ENCODE peak calls at places on chromosomes 2 and 18, in eight cellular contexts. One of them, this sample, is unnamed.

GRCh38 chr2:134070281-134070731 is 183.6 kb upstream of the MGAT5 start:
- DNase-seq in mesenchymal stem cell: no peak
- DNase-seq in spleen: no peak
- DNase-seq in CD8-positive, alpha-beta memory T cell: no peak
- DNase-seq in GM23248: no peak
- DNase-seq in vagina: no peak
- DNase-seq in CD8-positive, alpha-beta T cell: no peak
- DNase-seq in left ventricle myocardium inferior: no peak
- DNase-seq in this sample: no peak

GRCh38 chr18:54742654-54743053 is 85.6 kb upstream of the RAB27B start:
- DNase-seq in mesenchymal stem cell: peak; percentile 95
- DNase-seq in spleen: no peak
- DNase-seq in CD8-positive, alpha-beta memory T cell: no peak
- DNase-seq in GM23248: peak; percentile 99
- DNase-seq in vagina: no peak
- DNase-seq in CD8-positive, alpha-beta T cell: no peak
- DNase-seq in left ventricle myocardium inferior: peak; percentile 51
- DNase-seq in this sample: no peak

GRCh38 chr2:157657858-157658257 is 29.2 kb upstream of the ACVR1C start:
- DNase-seq in mesenchymal stem cell: no peak
- DNase-seq in spleen: no peak
- DNase-seq in CD8-positive, alpha-beta memory T cell: no peak
- DNase-seq in GM23248: no peak
- DNase-seq in vagina: no peak
- DNase-seq in CD8-positive, alpha-beta T cell: no peak
- DNase-seq in left ventricle myocardium inferior: no peak
- DNase-seq in this sample: no peak

GRCh38 chr2:115036818-115037217 is 594.4 kb downstream of the DPP10 start:
- DNase-seq in mesenchymal stem cell: no peak
- DNase-seq in spleen: no peak
- DNase-seq in CD8-positive, alpha-beta memory T cell: no peak
- DNase-seq in GM23248: no peak
- DNase-seq in vagina: no peak
- DNase-seq in CD8-positive, alpha-beta T cell: no peak
- DNase-seq in left ventricle myocardium inferior: no peak
- DNase-seq in this sample: no peak

GRCh38 chr2:241926541-241927311 is 57.2 kb downstream of the RTP5 start:
- DNase-seq in mesenchymal stem cell: no peak
- DNase-seq in spleen: peak; percentile 55
- DNase-seq in CD8-positive, alpha-beta memory T cell: no peak
- DNase-seq in GM23248: no peak
- DNase-seq in vagina: no peak
- DNase-seq in CD8-positive, alpha-beta T cell: no peak
- DNase-seq in left ventricle myocardium inferior: no peak
- DNase-seq in this sample: no peak

GRCh38 chr18:12296457-12296856 is 11.6 kb upstream of the TUBB6 start:
- DNase-seq in mesenchymal stem cell: no peak
- DNase-seq in spleen: no peak
- DNase-seq in CD8-positive, alpha-beta memory T cell: no peak
- DNase-seq in GM23248: no peak
- DNase-seq in vagina: peak; percentile 74
- DNase-seq in CD8-positive, alpha-beta T cell: no peak
- DNase-seq in left ventricle myocardium inferior: no peak
- DNase-seq in this sample: no peak

GRCh38 chr2:210660-211059 is 53.2 kb downstream of the SH3YL1 start:
- DNase-seq in mesenchymal stem cell: no peak
- DNase-seq in spleen: no peak
- DNase-seq in CD8-positive, alpha-beta memory T cell: no peak
- DNase-seq in GM23248: peak; percentile 3
- DNase-seq in vagina: no peak
- DNase-seq in CD8-positive, alpha-beta T cell: no peak
- DNase-seq in left ventricle myocardium inferior: no peak
- DNase-seq in this sample: no peak

GRCh38 chr18:64618390-64618789 is 469.5 kb upstream of the LINC00305 start:
- DNase-seq in mesenchymal stem cell: no peak
- DNase-seq in spleen: no peak
- DNase-seq in CD8-positive, alpha-beta memory T cell: no peak
- DNase-seq in GM23248: no peak
- DNase-seq in vagina: no peak
- DNase-seq in CD8-positive, alpha-beta T cell: no peak
- DNase-seq in left ventricle myocardium inferior: no peak
- DNase-seq in this sample: no peak

GRCh38 chr2:207619764-207620203 is 5.4 kb downstream of the METTL21A start:
- DNase-seq in mesenchymal stem cell: peak; percentile 20
- DNase-seq in spleen: no peak
- DNase-seq in CD8-positive, alpha-beta memory T cell: no peak
- DNase-seq in GM23248: no peak
- DNase-seq in vagina: no peak
- DNase-seq in CD8-positive, alpha-beta T cell: no peak
- DNase-seq in left ventricle myocardium inferior: no peak
- DNase-seq in this sample: no peak

GRCh38 chr18:44051088-44051487 is 629.6 kb upstream of the SETBP1 start:
- DNase-seq in mesenchymal stem cell: no peak
- DNase-seq in spleen: no peak
- DNase-seq in CD8-positive, alpha-beta memory T cell: no peak
- DNase-seq in GM23248: no peak
- DNase-seq in vagina: no peak
- DNase-seq in CD8-positive, alpha-beta T cell: no peak
- DNase-seq in left ventricle myocardium inferior: no peak
- DNase-seq in this sample: no peak

GRCh38 chr2:238513346-238513745 is 86.6 kb downstream of the ASB1 start:
- DNase-seq in mesenchymal stem cell: peak; percentile 43
- DNase-seq in spleen: peak; percentile 17
- DNase-seq in CD8-positive, alpha-beta memory T cell: no peak
- DNase-seq in GM23248: peak; percentile 81
- DNase-seq in vagina: no peak
- DNase-seq in CD8-positive, alpha-beta T cell: no peak
- DNase-seq in left ventricle myocardium inferior: no peak
- DNase-seq in this sample: peak; percentile 45

GRCh38 chr18:3086865-3087264 is 73.9 kb upstream of the LPIN2 start:
- DNase-seq in mesenchymal stem cell: no peak
- DNase-seq in spleen: no peak
- DNase-seq in CD8-positive, alpha-beta memory T cell: no peak
- DNase-seq in GM23248: no peak
- DNase-seq in vagina: no peak
- DNase-seq in CD8-positive, alpha-beta T cell: no peak
- DNase-seq in left ventricle myocardium inferior: no peak
- DNase-seq in this sample: no peak

GRCh38 chr2:206084870-206085741 is 868 bp downstream of the INO80D start:
- DNase-seq in mesenchymal stem cell: peak; percentile 42
- DNase-seq in spleen: peak; percentile 89
- DNase-seq in CD8-positive, alpha-beta memory T cell: peak; percentile 66
- DNase-seq in GM23248: peak; percentile 58
- DNase-seq in vagina: no peak
- DNase-seq in CD8-positive, alpha-beta T cell: peak; percentile 51
- DNase-seq in left ventricle myocardium inferior: peak; percentile 34
- DNase-seq in this sample: peak; percentile 58

GRCh38 chr2:196168181-196168580 is 3.2 kb downstream of the STK17B start:
- DNase-seq in mesenchymal stem cell: peak; percentile 70
- DNase-seq in spleen: no peak
- DNase-seq in CD8-positive, alpha-beta memory T cell: no peak
- DNase-seq in GM23248: peak; percentile 60
- DNase-seq in vagina: no peak
- DNase-seq in CD8-positive, alpha-beta T cell: no peak
- DNase-seq in left ventricle myocardium inferior: no peak
- DNase-seq in this sample: no peak

GRCh38 chr2:38522754-38523349 is 79.9 kb downstream of the HNRNPLL start:
- DNase-seq in mesenchymal stem cell: no peak
- DNase-seq in spleen: no peak
- DNase-seq in CD8-positive, alpha-beta memory T cell: no peak
- DNase-seq in GM23248: no peak
- DNase-seq in vagina: peak; percentile 65
- DNase-seq in CD8-positive, alpha-beta T cell: no peak
- DNase-seq in left ventricle myocardium inferior: no peak
- DNase-seq in this sample: no peak

GRCh38 chr2:107777962-107778361 is 48.7 kb upstream of the RGPD4 start:
- DNase-seq in mesenchymal stem cell: no peak
- DNase-seq in spleen: no peak
- DNase-seq in CD8-positive, alpha-beta memory T cell: no peak
- DNase-seq in GM23248: no peak
- DNase-seq in vagina: no peak
- DNase-seq in CD8-positive, alpha-beta T cell: no peak
- DNase-seq in left ventricle myocardium inferior: no peak
- DNase-seq in this sample: no peak

GRCh38 chr2:10022041-10022421 is 21.3 kb upstream of the KLF11 start:
- DNase-seq in mesenchymal stem cell: no peak
- DNase-seq in spleen: no peak
- DNase-seq in CD8-positive, alpha-beta memory T cell: no peak
- DNase-seq in GM23248: no peak
- DNase-seq in vagina: no peak
- DNase-seq in CD8-positive, alpha-beta T cell: no peak
- DNase-seq in left ventricle myocardium inferior: no peak
- DNase-seq in this sample: no peak

GRCh38 chr2:209340522-209340921 is 83.3 kb upstream of the MAP2 start:
- DNase-seq in mesenchymal stem cell: no peak
- DNase-seq in spleen: no peak
- DNase-seq in CD8-positive, alpha-beta memory T cell: no peak
- DNase-seq in GM23248: no peak
- DNase-seq in vagina: no peak
- DNase-seq in CD8-positive, alpha-beta T cell: no peak
- DNase-seq in left ventricle myocardium inferior: no peak
- DNase-seq in this sample: no peak

GRCh38 chr2:33222309-33222708 is 254.1 kb upstream of the RASGRP3 start:
- DNase-seq in mesenchymal stem cell: peak; percentile 32
- DNase-seq in spleen: no peak
- DNase-seq in CD8-positive, alpha-beta memory T cell: no peak
- DNase-seq in GM23248: no peak
- DNase-seq in vagina: no peak
- DNase-seq in CD8-positive, alpha-beta T cell: no peak
- DNase-seq in left ventricle myocardium inferior: no peak
- DNase-seq in this sample: no peak

DNA sequence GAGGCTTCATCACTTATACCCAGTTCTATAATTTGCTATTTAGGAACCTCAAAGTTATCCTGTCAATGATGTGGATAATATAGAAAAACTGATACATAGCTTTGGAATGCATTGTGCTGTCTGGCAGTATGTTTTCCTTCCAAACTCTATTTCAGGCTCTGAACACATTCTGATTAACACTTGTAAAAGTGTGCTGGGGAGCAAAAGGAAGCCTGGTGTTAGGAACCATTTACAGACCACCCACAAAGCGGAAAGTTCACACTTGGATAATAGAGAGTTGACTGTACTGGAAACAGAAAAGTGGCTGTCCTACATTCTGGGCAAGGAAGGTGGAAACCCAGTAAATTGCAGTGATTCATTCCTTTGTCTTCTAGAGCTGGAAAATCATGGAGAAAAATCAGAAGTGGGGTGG is 114.5 kb upstream of the ZFP36L2 start:
- DNase-seq in mesenchymal stem cell: peak; percentile 71
- DNase-seq in spleen: no peak
- DNase-seq in CD8-positive, alpha-beta memory T cell: no peak
- DNase-seq in GM23248: peak; percentile 77
- DNase-seq in vagina: no peak
- DNase-seq in CD8-positive, alpha-beta T cell: no peak
- DNase-seq in left ventricle myocardium inferior: no peak
- DNase-seq in this sample: no peak
- H3K4me1 ChIP-seq in mesenchymal stem cell: peaks cover 15% of the 10 kb centered on the region
- H3K4me1 ChIP-seq in spleen: peaks cover 7% of the 10 kb centered on the region
- H3K4me1 ChIP-seq in CD8-positive, alpha-beta memory T cell: no peaks in the 10 kb centered on the region
- H3K4me1 ChIP-seq in GM23248: peaks cover 48% of the 10 kb centered on the region
- H3K4me1 ChIP-seq in vagina: peaks cover 67% of the 10 kb centered on the region
- H3K4me1 ChIP-seq in CD8-positive, alpha-beta T cell: no peaks in the 10 kb centered on the region
- H3K4me1 ChIP-seq in left ventricle myocardium inferior: peaks cover 77% of the 10 kb centered on the region
- H3K4me1 ChIP-seq in this sample: no peaks in the 10 kb centered on the region

DNA sequence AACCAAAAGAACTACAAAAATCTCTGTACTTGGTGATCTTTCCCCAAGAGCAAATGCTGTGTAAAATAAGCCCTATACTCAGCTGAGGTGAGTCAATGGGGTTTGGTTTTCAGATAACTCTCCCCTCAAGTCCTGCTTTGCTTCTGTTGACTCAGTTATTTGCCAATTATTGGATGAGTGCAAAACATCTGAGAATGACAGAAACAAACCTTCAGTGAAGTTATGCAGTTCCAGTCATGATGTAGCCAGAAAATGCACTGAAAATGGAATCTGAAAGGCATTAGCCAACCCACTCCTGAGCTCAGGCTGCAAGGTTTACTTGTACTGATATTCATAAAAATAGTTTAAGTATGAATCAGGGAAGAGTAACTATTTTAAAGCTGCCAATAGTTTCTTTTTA is 215.5 kb downstream of the RND3 start:
- DNase-seq in mesenchymal stem cell: peak; percentile 56
- DNase-seq in spleen: no peak
- DNase-seq in CD8-positive, alpha-beta memory T cell: no peak
- DNase-seq in GM23248: peak; percentile 85
- DNase-seq in vagina: no peak
- DNase-seq in CD8-positive, alpha-beta T cell: no peak
- DNase-seq in left ventricle myocardium inferior: no peak
- DNase-seq in this sample: no peak
- H3K9me3 ChIP-seq in mesenchymal stem cell: peaks cover 9% of the 10 kb centered on the region
- H3K9me3 ChIP-seq in spleen: peaks cover 14% of the 10 kb centered on the region
- H3K9me3 ChIP-seq in CD8-positive, alpha-beta memory T cell: no peaks in the 10 kb centered on the region
- H3K9me3 ChIP-seq in GM23248: no peaks in the 10 kb centered on the region
- H3K9me3 ChIP-seq in vagina: no peaks in the 10 kb centered on the region
- H3K9me3 ChIP-seq in CD8-positive, alpha-beta T cell: no peaks in the 10 kb centered on the region
- H3K9me3 ChIP-seq in left ventricle myocardium inferior: peaks cover 8% of the 10 kb centered on the region
- H3K9me3 ChIP-seq in this sample: peaks cover 14% of the 10 kb centered on the region

GRCh38 chr18:74131124-74131523 is 16.5 kb downstream of the FBXO15 start:
- DNase-seq in mesenchymal stem cell: no peak
- DNase-seq in spleen: no peak
- DNase-seq in CD8-positive, alpha-beta memory T cell: no peak
- DNase-seq in GM23248: no peak
- DNase-seq in vagina: no peak
- DNase-seq in CD8-positive, alpha-beta T cell: no peak
- DNase-seq in left ventricle myocardium inferior: no peak
- DNase-seq in this sample: no peak
- H3K4me1 ChIP-seq in mesenchymal stem cell: no peaks in the 10 kb centered on the region
- H3K4me1 ChIP-seq in spleen: no peaks in the 10 kb centered on the region
- H3K4me1 ChIP-seq in CD8-positive, alpha-beta memory T cell: no peaks in the 10 kb centered on the region
- H3K4me1 ChIP-seq in GM23248: no peaks in the 10 kb centered on the region
- H3K4me1 ChIP-seq in vagina: no peaks in the 10 kb centered on the region
- H3K4me1 ChIP-seq in CD8-positive, alpha-beta T cell: no peaks in the 10 kb centered on the region
- H3K4me1 ChIP-seq in left ventricle myocardium inferior: peaks cover 8% of the 10 kb centered on the region
- H3K4me1 ChIP-seq in this sample: no peaks in the 10 kb centered on the region

DNA sequence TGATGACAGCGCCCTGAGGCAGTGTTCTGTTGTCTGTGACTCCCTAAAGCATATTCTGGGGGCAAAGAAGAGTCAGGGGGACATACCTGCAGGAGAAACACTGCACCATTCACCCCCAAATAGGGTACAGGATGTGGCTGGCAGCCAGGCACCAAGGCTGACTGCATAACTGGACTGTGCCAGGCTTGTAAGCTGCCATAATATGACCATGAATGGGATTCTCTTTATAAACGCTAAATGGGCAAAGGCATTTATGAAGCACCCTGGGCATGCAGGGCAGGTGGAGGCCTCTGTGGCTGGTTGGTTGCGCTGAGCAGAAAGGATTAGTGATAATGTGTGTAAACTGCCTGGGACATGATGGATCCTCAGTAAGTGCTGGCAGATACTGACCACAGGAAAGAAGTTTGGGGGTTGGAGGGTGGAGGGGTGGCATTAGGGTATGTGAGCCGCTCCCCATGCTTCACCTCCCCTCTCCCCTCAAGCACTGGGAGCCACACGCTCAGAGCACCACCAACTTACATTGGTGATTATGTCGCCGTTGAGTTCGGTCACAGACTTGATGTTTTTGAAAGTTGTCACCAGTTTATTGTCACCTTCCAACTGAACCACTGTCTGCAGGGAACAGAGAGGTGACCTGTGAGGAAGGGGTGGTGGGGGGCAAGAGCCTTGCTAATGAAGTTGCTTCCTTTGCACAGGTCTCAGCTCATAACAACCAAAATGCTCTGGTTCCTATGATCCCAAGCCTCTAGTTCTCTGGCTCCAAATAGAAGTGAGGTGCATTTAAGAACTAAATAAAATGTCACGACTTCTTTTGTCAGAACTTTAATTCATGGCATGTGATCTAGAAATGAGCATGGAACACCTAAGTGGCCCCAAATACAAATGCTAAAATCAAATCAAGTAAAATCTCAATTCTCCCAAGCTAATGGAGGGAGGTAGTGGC is 3.6 kb downstream of the FABP1 start:
- DNase-seq in mesenchymal stem cell: no peak
- DNase-seq in spleen: no peak
- DNase-seq in CD8-positive, alpha-beta memory T cell: no peak
- DNase-seq in GM23248: no peak
- DNase-seq in vagina: peak; percentile 60
- DNase-seq in CD8-positive, alpha-beta T cell: no peak
- DNase-seq in left ventricle myocardium inferior: no peak
- DNase-seq in this sample: no peak
- H3K9me3 ChIP-seq in mesenchymal stem cell: no peaks in the 10 kb centered on the region
- H3K9me3 ChIP-seq in spleen: no peaks in the 10 kb centered on the region
- H3K9me3 ChIP-seq in CD8-positive, alpha-beta memory T cell: no peaks in the 10 kb centered on the region
- H3K9me3 ChIP-seq in GM23248: no peaks in the 10 kb centered on the region
- H3K9me3 ChIP-seq in vagina: no peaks in the 10 kb centered on the region
- H3K9me3 ChIP-seq in CD8-positive, alpha-beta T cell: no peaks in the 10 kb centered on the region
- H3K9me3 ChIP-seq in left ventricle myocardium inferior: no peaks in the 10 kb centered on the region
- H3K9me3 ChIP-seq in this sample: no peaks in the 10 kb centered on the region